ENCODE peak calls at places on chromosomes 3 and 15, in seven cellular contexts. P is GM13976, N is sciatic nerve, Z is ovary, W is neural crest cell, J is substantia nigra, C is NCI-H2081. D is an unnamed sample.

GRCh38 chr3:174441588-174442316 is 417.4 kb upstream of the NAALADL2 start:
- DNase-seq in P (no peak), N (no peak), Z (no peak), W (no peak), J (no peak), C (peak), D (no peak)

GRCh38 chr15:99251436-99251821 is at the start of gene LRRC28:
- DNase-seq in P (no peak), N (no peak), Z (no peak), W (no peak), J (no peak), C (no peak), D (no peak)

GRCh38 chr3:49871536-49872157 is 1.9 kb upstream of the CAMKV start:
- DNase-seq in P (no peak), N (no peak), Z (no peak), W (no peak), J (no peak), C (no peak), D (no peak)

GRCh38 chr15:70247281-70247680 is 149.6 kb upstream of the TLE3 start:
- DNase-seq in P (no peak), N (peak), Z (peak), W (no peak), J (no peak), C (no peak), D (no peak)

GRCh38 chr15:41984622-41985021 is 12.3 kb upstream of the EHD4 start:
- DNase-seq in P (no peak), N (peak), Z (no peak), W (no peak), J (no peak), C (no peak), D (no peak)

GRCh38 chr15:38672814-38673292 is 108.2 kb upstream of the RASGRP1 start:
- DNase-seq in P (no peak), N (no peak), Z (no peak), W (no peak), J (no peak), C (no peak), D (no peak)

GRCh38 chr3:188948658-188949400 is 222.9 kb upstream of the TPRG1 start:
- DNase-seq in P (no peak), N (no peak), Z (no peak), W (no peak), J (no peak), C (peak), D (no peak)

GRCh38 chr15:45522179-45522930 is at the start of gene SLC30A4:
- DNase-seq in P (peak), N (peak), Z (peak), W (peak), J (peak), C (peak), D (peak)

GRCh38 chr15:79853492-79854328 is 43.1 kb downstream of the MTHFS start:
- DNase-seq in P (peak), N (peak), Z (peak), W (peak), J (peak), C (peak), D (peak)

GRCh38 chr3:77038928-77039605 is 832 bp upstream of the ROBO2 start:
- DNase-seq in P (peak), N (no peak), Z (peak), W (no peak), J (no peak), C (peak), D (peak)

GRCh38 chr3:49346797-49347251 is 7.0 kb upstream of the USP4 start:
- DNase-seq in P (no peak), N (no peak), Z (no peak), W (no peak), J (no peak), C (no peak), D (no peak)

GRCh38 chr15:53209396-53210042 is 419.4 kb upstream of the ONECUT1 start:
- DNase-seq in P (no peak), N (no peak), Z (no peak), W (no peak), J (no peak), C (no peak), D (no peak)

GRCh38 chr3:11954312-11954934 is 49.8 kb upstream of the SYN2 start:
- DNase-seq in P (no peak), N (no peak), Z (peak), W (no peak), J (no peak), C (peak), D (no peak)

GRCh38 chr3:81521855-81522254 is 239.6 kb downstream of the GBE1 start:
- DNase-seq in P (no peak), N (no peak), Z (no peak), W (no peak), J (no peak), C (no peak), D (no peak)

GRCh38 chr3:62874398-62875102 is 666 bp downstream of the CADPS start:
- DNase-seq in P (peak), N (no peak), Z (no peak), W (no peak), J (no peak), C (peak), D (no peak)

GRCh38 chr15:89652666-89653065 is 2.6 kb downstream of the KIF7 start:
- DNase-seq in P (no peak), N (peak), Z (peak), W (no peak), J (no peak), C (no peak), D (no peak)

D was measured in HEK293T.